ENCODE peak calls at places on chromosomes 7 and 10, in four cellular contexts. C, U, O and S are unnamed samples.

GRCh38 chr10:76311752-76312699 is 880.6 kb downstream of the LRMDA start:
- DNase-seq in O (no peak), C (no peak), U (no peak), S (no peak)

GRCh38 chr10:77636967-77637473 is 588 bp downstream of the KCNMA1 start:
- DNase-seq in O (no peak), C (no peak), U (peak; percentile 25), S (peak; percentile 68)

GRCh38 chr7:44981035-44981706 is 2.4 kb upstream of the MYO1G start:
- DNase-seq in C (no peak), O (no peak), U (no peak), S (no peak)

GRCh38 chr10:1633783-1634182 is 103.5 kb downstream of the ADARB2 start:
- DNase-seq in C (no peak), U (no peak), O (no peak), S (no peak)

GRCh38 chr7:28921822-28922221 is 36.3 kb downstream of the TRIL start:
- DNase-seq in O (no peak), U (peak; percentile 27), C (peak; percentile 10), S (peak; percentile 71)

GRCh38 chr7:141634065-141634464 is 67.9 kb downstream of the DENND11 start:
- DNase-seq in U (no peak), C (no peak), O (no peak), S (no peak)

GRCh38 chr10:113454341-113455061 is 98.4 kb upstream of the HABP2 start:
- DNase-seq in U (peak; percentile 9), C (no peak), O (no peak), S (peak; percentile 69)

GRCh38 chr7:37354661-37355131 is 94.0 kb downstream of the ELMO1 start:
- DNase-seq in C (peak; percentile 10), U (peak; percentile 41), O (peak; percentile 37), S (peak; percentile 88)

GRCh38 chr10:4656576-4657194 is 169.3 kb upstream of the AKR1E2 start:
- DNase-seq in O (peak; percentile 29), U (peak; percentile 11), C (no peak), S (peak; percentile 82)

GRCh38 chr7:96321041-96321669 is 743 bp downstream of the SLC25A13 start:
- DNase-seq in O (peak; percentile 48), C (peak; percentile 68), U (peak; percentile 82), S (peak; percentile 93)

GRCh38 chr7:4274286-4274685 is 407.8 kb upstream of the FOXK1 start:
- DNase-seq in C (no peak), O (no peak), U (no peak), S (no peak)

GRCh38 chr7:142908921-142909870 is 23.7 kb upstream of the TRPV6 start:
- DNase-seq in C (no peak), U (no peak), O (no peak), S (no peak)

GRCh38 chr7:142372727-142373126 is 114.9 kb upstream of the PRSS58 start:
- DNase-seq in O (no peak), C (no peak), U (no peak), S (no peak)